ENCODE peak calls at places on chromosomes 6 and 20, in five cellular contexts. T is astrocyte of the spinal cord; Z is activated T-cell treated with anti-CD3 and anti-CD28 coated beads for 1 hour; N is NCI-H524; Q is activated CD4-positive, alpha-beta T cell treated with anti-CD3 and anti-CD28 coated beads, Interleukin-2, amount 50 U/mL, for 48 hours. B is an unnamed sample.

GRCh38 chr20:14966203-14966602 is 628.8 kb upstream of the FLRT3 start:
- DNase-seq in T (no peak), Z (no peak), N (no peak), Q (no peak), B (no peak)

GRCh38 chr6:128500017-128500416 is 20.4 kb downstream of the PTPRK start:
- DNase-seq in T (no peak), Z (no peak), N (no peak), Q (no peak), B (no peak)

GRCh38 chr6:131199568-131200272 is 64.5 kb downstream of the AKAP7 start:
- DNase-seq in T (peak), Z (peak), N (peak), Q (peak), B (peak)

GRCh38 chr6:44353336-44353735 is 10.9 kb downstream of the SPATS1 start:
- DNase-seq in T (no peak), Z (no peak), N (no peak), Q (no peak), B (no peak)

GRCh38 chr6:143842468-143842901 is 653 bp upstream of the LTV1 start:
- DNase-seq in T (no peak), Z (no peak), N (no peak), Q (no peak), B (peak)

GRCh38 chr6:75830959-75831885 is 82.2 kb downstream of the MYO6 start:
- DNase-seq in T (peak), Z (no peak), N (no peak), Q (peak), B (no peak)

GRCh38 chr6:2766767-2767314 is 1.6 kb downstream of the WRNIP1 start:
- DNase-seq in T (peak), Z (no peak), N (no peak), Q (no peak), B (peak)

GRCh38 chr6:2943564-2943955 is 27.8 kb downstream of the SERPINB6 start:
- DNase-seq in T (no peak), Z (no peak), N (no peak), Q (no peak), B (no peak)

GRCh38 chr6:5517781-5518180 is 256.5 kb downstream of the FARS2 start:
- DNase-seq in T (no peak), Z (peak), N (no peak), Q (peak), B (no peak)

GRCh38 chr6:36195471-36196048 is 984 bp upstream of the BRPF3 start:
- DNase-seq in T (no peak), Z (no peak), N (no peak), Q (no peak), B (no peak)

GRCh38 chr6:53544050-53544499 is 826 bp downstream of the GCLC start:
- DNase-seq in T (peak), Z (no peak), N (peak), Q (peak), B (peak)

GRCh38 chr6:129630606-129631005 is 79.4 kb downstream of the ARHGAP18 start:
- DNase-seq in T (no peak), Z (no peak), N (no peak), Q (no peak), B (no peak)

GRCh38 chr6:65289491-65289890 is 417.5 kb downstream of the EYS start:
- DNase-seq in T (peak), Z (no peak), N (no peak), Q (no peak), B (no peak)

GRCh38 chr20:34525709-34526416 is 9.6 kb downstream of the DYNLRB1 start:
- DNase-seq in T (peak), Z (no peak), N (no peak), Q (no peak), B (peak)

GRCh38 chr6:63245908-63246307 is 34.6 kb downstream of the FKBP1C start:
- DNase-seq in T (no peak), Z (no peak), N (no peak), Q (no peak), B (no peak)

GRCh38 chr6:165717732-165718465 is 54.9 kb upstream of the PDE10A start:
- DNase-seq in T (peak), Z (no peak), N (no peak), Q (no peak), B (peak)

GRCh38 chr6:148969679-148970078 is 222.8 kb downstream of the UST start:
- DNase-seq in T (peak), Z (no peak), N (no peak), Q (no peak), B (no peak)

GRCh38 chr20:17579369-17580039 is 9.6 kb downstream of the DSTN start:
- DNase-seq in T (no peak), Z (no peak), N (no peak), Q (no peak), B (no peak)

GRCh38 chr6:21360353-21360752 is 233.2 kb upstream of the SOX4 start:
- DNase-seq in T (no peak), Z (no peak), N (no peak), Q (no peak), B (no peak)

GRCh38 chr20:7703436-7703835 is 236.8 kb downstream of the HAO1 start:
- DNase-seq in T (no peak), Z (no peak), N (peak), Q (no peak), B (no peak)

GRCh38 chr6:56091159-56091869 is 156.1 kb downstream of the COL21A1 start:
- DNase-seq in T (peak), Z (no peak), N (no peak), Q (no peak), B (peak)

GRCh38 chr6:28673800-28674671 is 148.4 kb downstream of the GPX5 start:
- DNase-seq in T (peak), Z (no peak), N (peak), Q (peak), B (peak)

GRCh38 chr6:1144842-1145755 is 166.8 kb upstream of the FOXQ1 start:
- DNase-seq in T (peak), Z (no peak), N (no peak), Q (no peak), B (no peak)

GRCh38 chr6:165663283-165663735 is 268 bp upstream of the PDE10A start:
- DNase-seq in T (peak), Z (no peak), N (no peak), Q (no peak), B (peak)

GRCh38 chr20:64222273-64222672 is 33.3 kb upstream of the PCMTD2 start:
- DNase-seq in T (peak), Z (no peak), N (no peak), Q (no peak), B (no peak)

GRCh38 chr6:36678488-36679042 is at the start of gene CDKN1A:
- DNase-seq in T (peak), Z (peak), N (peak), Q (peak), B (peak)

GRCh38 chr20:23655551-23656211 is 17.9 kb upstream of the CST3 start:
- DNase-seq in T (no peak), Z (no peak), N (no peak), Q (no peak), B (no peak)

GRCh38 chr6:137495652-137496391 is 1.6 kb upstream of the OLIG3 start:
- DNase-seq in T (no peak), Z (no peak), N (no peak), Q (peak), B (no peak)

GRCh38 chr6:140670013-140670412 is 1295.6 kb upstream of the CITED2 start:
- DNase-seq in T (peak), Z (no peak), N (no peak), Q (no peak), B (no peak)

GRCh38 chr6:152380993-152381898 is 255.9 kb downstream of the SYNE1 start:
- DNase-seq in T (peak), Z (no peak), N (peak), Q (no peak), B (peak)

GRCh38 chr6:29746050-29746449 is 22.8 kb downstream of the HLA-F start:
- DNase-seq in T (no peak), Z (no peak), N (no peak), Q (no peak), B (no peak)

GRCh38 chr6:89693207-89693606 is 54.7 kb upstream of the LYRM2 start:
- DNase-seq in T (no peak), Z (no peak), N (no peak), Q (no peak), B (no peak)

GRCh38 chr20:34016736-34017135 is 23.0 kb downstream of the RALY start:
- DNase-seq in T (no peak), Z (no peak), N (no peak), Q (no peak), B (no peak)